ENCODE peak calls at places on chromosomes 12 and 14, in six cellular contexts. Y, D, K, Z, H and S are unnamed samples.

GRCh38 chr12:117789195-117789912 is 179.4 kb downstream of the KSR2 start:
- DNase-seq in Y (no peak), D (no peak), H (no peak), K (no peak), Z (no peak), S (no peak)

GRCh38 chr12:102542816-102543448 is 62.6 kb upstream of the IGF1 start:
- DNase-seq in Z (no peak), K (no peak), D (no peak), H (no peak), Y (no peak), S (no peak)

GRCh38 chr12:52517888-52518287 is 2.3 kb downstream of the KRT5 start:
- DNase-seq in H (no peak), Y (no peak), Z (no peak), D (no peak), K (no peak), S (no peak)

GRCh38 chr14:95260537-95261440 is 58.9 kb downstream of the CLMN start:
- DNase-seq in K (peak; percentile 67), D (peak; percentile 87), Z (no peak), Y (no peak), H (peak; percentile 63), S (peak; percentile 77)

GRCh38 chr12:102430661-102431060 is 49.7 kb downstream of the IGF1 start:
- DNase-seq in D (no peak), K (no peak), H (no peak), Y (no peak), Z (no peak), S (no peak)

GRCh38 chr14:23895480-23895879 is 58.1 kb upstream of the DHRS4 start:
- DNase-seq in K (no peak), Z (no peak), H (no peak), Y (no peak), D (no peak), S (no peak)

GRCh38 chr14:105448706-105449111 is 25.9 kb upstream of the CRIP2 start:
- DNase-seq in D (peak; percentile 59), Y (peak; percentile 81), H (peak; percentile 73), Z (peak; percentile 21), K (peak; percentile 18), S (peak; percentile 37)

GRCh38 chr14:26872510-26872909 is 274.7 kb upstream of the NOVA1 start:
- DNase-seq in Z (no peak), H (no peak), K (no peak), D (peak; percentile 29), Y (no peak), S (no peak)

GRCh38 chr12:66776974-66777373 is 98.1 kb upstream of the GRIP1 start:
- DNase-seq in H (no peak), D (no peak), Z (no peak), Y (no peak), K (no peak), S (no peak)

GRCh38 chr12:67151891-67152290 is 117.3 kb upstream of the CAND1 start:
- DNase-seq in H (no peak), D (no peak), K (peak; percentile 6), Y (no peak), Z (no peak), S (no peak)

GRCh38 chr12:639566-639965 is 23.7 kb downstream of the NINJ2 start:
- DNase-seq in D (no peak), Y (no peak), Z (no peak), H (no peak), K (no peak), S (no peak)

GRCh38 chr12:6538420-6539275 is 4.3 kb downstream of the GAPDH start:
- DNase-seq in D (no peak), H (peak; percentile 78), Y (peak; percentile 8), K (no peak), Z (no peak), S (peak; percentile 74)

GRCh38 chr14:56741325-56741724 is 69.0 kb downstream of the OTX2 start:
- DNase-seq in Y (no peak), H (no peak), D (no peak), K (no peak), Z (no peak), S (no peak)

GRCh38 chr12:16531623-16532022 is 74.3 kb downstream of the LMO3 start:
- DNase-seq in D (peak; percentile 15), K (no peak), H (peak; percentile 9), Z (no peak), Y (no peak), S (no peak)

GRCh38 chr14:86115972-86116371 is 586.0 kb downstream of the FLRT2 start:
- DNase-seq in H (no peak), D (no peak), Y (no peak), K (no peak), Z (no peak), S (no peak)

GRCh38 chr14:29243355-29243754 is 476.8 kb downstream of the FOXG1 start:
- DNase-seq in K (no peak), Z (no peak), Y (no peak), H (peak; percentile 28), D (peak; percentile 48), S (no peak)

GRCh38 chr14:57352771-57353170 is 37.6 kb upstream of the NAA30 start:
- DNase-seq in Y (no peak), K (no peak), H (no peak), Z (no peak), D (no peak), S (peak; percentile 6)

GRCh38 chr14:21163721-21164120 is 7.9 kb upstream of the OR5AU1 start:
- DNase-seq in H (no peak), Y (no peak), K (no peak), D (no peak), Z (no peak), S (no peak)